ENCODE peak calls at places on chromosomes 1 and 21, in six cellular contexts. D is tibial nerve, G is A549, W is endothelial cell of umbilical vein, J is breast epithelium, O is esophagus squamous epithelium. U is an unnamed sample.

GRCh38 chr1:156559086-156559796 is 13.1 kb downstream of the IQGAP3 start:
- DNase-seq in D (no peak), G (no peak), W (no peak), J (no peak), O (no peak), U (no peak)

GRCh38 chr1:162564762-162565218 is 3.3 kb downstream of the UAP1 start:
- DNase-seq in D (no peak), G (no peak), W (no peak), J (no peak), O (no peak), U (no peak)

GRCh38 chr1:208165659-208166058 is 78.5 kb downstream of the PLXNA2 start:
- DNase-seq in D (no peak), G (no peak), W (no peak), J (peak), O (no peak), U (no peak)

GRCh38 chr1:61067446-61067845 is 14.9 kb upstream of the NFIA start:
- DNase-seq in D (no peak), G (no peak), W (no peak), J (no peak), O (no peak), U (no peak)

GRCh38 chr1:180282401-180282800 is 52.3 kb downstream of the LHX4 start:
- DNase-seq in D (no peak), G (no peak), W (no peak), J (no peak), O (no peak), U (no peak)

GRCh38 chr1:240122639-240123604 is 31.2 kb downstream of the FMN2 start:
- DNase-seq in D (no peak), G (no peak), W (no peak), J (no peak), O (no peak), U (no peak)

GRCh38 chr1:169105434-169106094 is 926 bp upstream of the ATP1B1 start:
- DNase-seq in D (no peak), G (peak), W (peak), J (peak), O (no peak), U (peak)

GRCh38 chr1:149986486-149987296 is 23.8 kb downstream of the OTUD7B start:
- DNase-seq in D (no peak), G (no peak), W (no peak), J (no peak), O (no peak), U (peak)

GRCh38 chr1:3367376-3367775 is 87.1 kb upstream of the ARHGEF16 start:
- DNase-seq in D (no peak), G (no peak), W (no peak), J (no peak), O (no peak), U (no peak)

GRCh38 chr1:198809247-198809646 is 170.4 kb downstream of the PTPRC start:
- DNase-seq in D (no peak), G (no peak), W (no peak), J (no peak), O (no peak), U (no peak)

GRCh38 chr1:110615548-110616130 is 9.5 kb upstream of the KCNA2 start:
- DNase-seq in D (peak), G (peak), W (peak), J (peak), O (no peak), U (peak)

GRCh38 chr1:208598021-208598420 is 353.8 kb upstream of the PLXNA2 start:
- DNase-seq in D (no peak), G (no peak), W (no peak), J (no peak), O (no peak), U (no peak)

GRCh38 chr1:153804112-153804511 is 28.9 kb downstream of the SLC27A3 start:
- DNase-seq in D (no peak), G (no peak), W (no peak), J (no peak), O (no peak), U (no peak)

GRCh38 chr1:113783254-113784103 is 24.2 kb upstream of the PHTF1 start:
- DNase-seq in D (peak), G (no peak), W (peak), J (no peak), O (no peak), U (no peak)

GRCh38 chr1:54460346-54460745 is 54.2 kb upstream of the SSBP3 start:
- DNase-seq in D (no peak), G (no peak), W (no peak), J (no peak), O (no peak), U (no peak)

GRCh38 chr1:152917794-152918193 is 9.4 kb downstream of the IVL start:
- DNase-seq in D (no peak), G (no peak), W (peak), J (no peak), O (no peak), U (no peak)

GRCh38 chr21:31316488-31317169 is 27.4 kb downstream of the TIAM1 start:
- DNase-seq in D (no peak), G (no peak), W (no peak), J (no peak), O (no peak), U (peak)

GRCh38 chr21:34881421-34881820 is 167.7 kb downstream of the RUNX1 start:
- DNase-seq in D (no peak), G (no peak), W (no peak), J (no peak), O (no peak), U (no peak)

GRCh38 chr1:31010081-31010989 is 55.2 kb downstream of the PUM1 start:
- DNase-seq in D (no peak), G (no peak), W (no peak), J (no peak), O (no peak), U (no peak)

GRCh38 chr1:228497206-228497605 is 10.0 kb downstream of the RNF187 start:
- DNase-seq in D (no peak), G (no peak), W (no peak), J (no peak), O (no peak), U (no peak)

GRCh38 chr1:53547321-53547720 is 88.1 kb downstream of the DMRTB1 start:
- DNase-seq in D (no peak), G (no peak), W (no peak), J (no peak), O (no peak), U (no peak)

DNA sequence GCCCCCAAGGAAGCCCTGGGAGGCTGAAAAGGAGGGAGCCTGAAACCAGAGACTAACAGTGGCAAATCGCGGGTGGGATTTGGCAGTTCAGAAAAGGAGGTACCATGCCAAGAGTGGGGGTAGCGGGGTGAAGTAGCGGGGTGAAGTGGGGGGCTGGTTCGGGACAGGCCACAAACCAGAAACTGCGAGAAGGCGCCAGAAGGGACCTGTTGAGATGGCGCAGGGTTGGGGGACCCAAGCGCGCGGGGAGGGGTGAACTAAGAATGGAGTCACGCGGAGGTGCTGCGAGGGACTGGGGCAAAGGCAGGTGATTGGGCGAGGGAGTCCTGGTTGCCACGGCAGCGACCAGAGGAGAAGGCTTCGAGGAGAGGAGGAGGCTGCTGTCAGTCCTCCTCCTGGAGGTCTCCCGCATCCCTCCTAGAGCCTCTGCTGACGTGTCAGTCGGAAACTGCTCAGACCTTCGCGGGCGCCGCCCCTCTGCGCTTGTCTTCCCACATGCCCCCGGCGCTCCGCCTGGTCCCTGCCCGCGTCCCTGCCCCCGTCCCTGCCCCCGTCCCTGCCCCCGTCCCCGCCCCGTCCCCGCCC is 438 bp upstream of the MIA3 start:
- DNase-seq in D (peak), G (peak), W (peak), J (peak), O (peak), U (peak)
- TF ChIP-seq POLR2A in D (peak), G (no peak), W (peak), J (peak), O (no peak), U (peak)

GRCh38 chr1:23958810-23959460 is 693 bp upstream of the PNRC2 start:
- DNase-seq in D (peak), G (peak), W (peak), J (peak), O (peak), U (peak)
- TF ChIP-seq POLR2A in D (no peak), G (peak), W (peak), J (no peak), O (no peak), U (no peak)

GRCh38 chr1:235067396-235068154 is 61.1 kb downstream of the TOMM20 start:
- DNase-seq in D (peak), G (peak), W (no peak), J (peak), O (peak), U (peak)
- TF ChIP-seq POLR2A in D (no peak), G (no peak), W (no peak), J (no peak), O (no peak), U (no peak)

GRCh38 chr1:39835935-39836594 is 47.2 kb downstream of the TRIT1 start:
- DNase-seq in D (no peak), G (no peak), W (no peak), J (no peak), O (no peak), U (no peak)
- TF ChIP-seq POLR2A in D (no peak), G (no peak), W (no peak), J (no peak), O (no peak), U (no peak)

GRCh38 chr1:172449012-172449584 is 5.2 kb upstream of the PIGC start:
- DNase-seq in D (no peak), G (peak), W (no peak), J (no peak), O (no peak), U (no peak)

GRCh38 chr1:172450524-172450885 is 6.6 kb upstream of the PIGC start:
- DNase-seq in D (no peak), G (no peak), W (peak), J (no peak), O (no peak), U (no peak)

GRCh38 chr1:172446547-172446946 is 2.7 kb upstream of the PIGC start:
- DNase-seq in D (no peak), G (no peak), W (no peak), J (no peak), O (no peak), U (no peak)

GRCh38 chr1:172449585-172450523 is 6.0 kb upstream of the PIGC start:
- DNase-seq in D (peak), G (peak), W (peak), J (no peak), O (no peak), U (peak)

GRCh38 chr1:172447641-172448040 is 3.8 kb upstream of the PIGC start:
- DNase-seq in D (no peak), G (no peak), W (no peak), J (peak), O (no peak), U (no peak)
- TF ChIP-seq POLR2A in D (no peak), G (no peak), W (no peak), J (no peak), O (no peak), U (no peak)

GRCh38 chr1:246566128-246566807 is at the start of the genes CNST and TFB2M:
- DNase-seq in D (peak), G (peak), W (peak), J (peak), O (peak), U (peak)
- TF ChIP-seq POLR2A in D (peak), G (peak), W (peak), J (peak), O (peak), U (peak)

U was measured in H54.